ENCODE peak calls at places on chromosomes 12 and 14, in five cellular contexts. G is body of pancreas; V is Caco-2; R is CD4-positive, CD25-positive, alpha-beta regulatory T cell; U is mammary epithelial cell. N is an unnamed sample.

GRCh38 chr12:94686834-94687628 is 36.7 kb upstream of the TMCC3 start:
- DNase-seq in U (no peak), R (no peak), V (no peak), G (no peak), N (no peak)

GRCh38 chr12:132500137-132500855 is 10.3 kb downstream of the FBRSL1 start:
- DNase-seq in V (no peak), R (no peak), G (no peak), U (no peak), N (no peak)

GRCh38 chr12:124296295-124296915 is 1.5 kb downstream of the RFLNA start:
- DNase-seq in R (no peak), V (peak; percentile 36), U (no peak), G (no peak), N (no peak)

GRCh38 chr14:79802096-79802495 is 409.2 kb downstream of the DIO2 start:
- DNase-seq in U (no peak), V (no peak), G (no peak), R (no peak), N (no peak)

GRCh38 chr12:111311011-111311410 is 57.9 kb downstream of the PHETA1 start:
- DNase-seq in G (no peak), U (no peak), V (no peak), R (no peak), N (no peak)

GRCh38 chr12:103423061-103423473 is 72.7 kb downstream of the C12orf42 start:
- DNase-seq in G (no peak), V (no peak), U (no peak), R (no peak), N (no peak)

GRCh38 chr12:57755194-57755453 is 221 bp downstream of the MARCHF9 start:
- DNase-seq in U (no peak), G (no peak), R (no peak), V (no peak), N (no peak)

GRCh38 chr14:36222952-36223468 is 46.5 kb upstream of the PTCSC3 start:
- DNase-seq in G (no peak), U (no peak), R (no peak), V (no peak), N (no peak)

GRCh38 chr14:30005114-30005698 is 77.6 kb upstream of the PRKD1 start:
- DNase-seq in V (peak; percentile 20), R (peak; percentile 1), U (peak; percentile 21), G (peak; percentile 46), N (peak; percentile 78)

GRCh38 chr14:24612186-24612585 is 2.7 kb upstream of the GZMH start:
- DNase-seq in V (no peak), U (peak; percentile 87), G (no peak), R (no peak), N (no peak)

GRCh38 chr12:102172436-102172835 is 25.2 kb downstream of the PMCH start:
- DNase-seq in G (no peak), V (no peak), U (no peak), R (no peak), N (peak; percentile 68)

GRCh38 chr12:89416049-89416792 is 63.9 kb upstream of the DUSP6 start:
- DNase-seq in V (no peak), U (no peak), R (no peak), G (no peak), N (no peak)

GRCh38 chr12:7678744-7679143 is 13.0 kb upstream of the APOBEC1 start:
- DNase-seq in V (peak; percentile 67), R (no peak), U (no peak), G (no peak), N (no peak)

GRCh38 chr14:88521818-88522217 is 33.0 kb downstream of the PTPN21 start:
- DNase-seq in G (no peak), V (no peak), U (no peak), R (no peak), N (no peak)

GRCh38 chr12:19757317-19757877 is 318.1 kb downstream of the AEBP2 start:
- DNase-seq in U (peak; percentile 19), R (peak; percentile 2), V (peak; percentile 23), G (no peak), N (peak; percentile 71)

GRCh38 chr14:103539056-103539825 is 10.2 kb downstream of the TRMT61A start:
- DNase-seq in G (no peak), U (no peak), R (no peak), V (no peak), N (no peak)

GRCh38 chr14:59918824-59919581 is 941 bp upstream of the LRRC9 start:
- DNase-seq in U (no peak), G (peak; percentile 19), V (peak; percentile 23), R (peak; percentile 5), N (peak; percentile 55)

GRCh38 chr14:59925797-59926196 is 5.9 kb downstream of the LRRC9 start:
- DNase-seq in U (no peak), R (no peak), G (no peak), V (no peak), N (no peak)

GRCh38 chr14:59919582-59920377 is at the start of gene LRRC9:
- DNase-seq in U (no peak), R (peak; percentile 7), V (peak; percentile 98), G (peak; percentile 75), N (peak; percentile 37)

DNA sequence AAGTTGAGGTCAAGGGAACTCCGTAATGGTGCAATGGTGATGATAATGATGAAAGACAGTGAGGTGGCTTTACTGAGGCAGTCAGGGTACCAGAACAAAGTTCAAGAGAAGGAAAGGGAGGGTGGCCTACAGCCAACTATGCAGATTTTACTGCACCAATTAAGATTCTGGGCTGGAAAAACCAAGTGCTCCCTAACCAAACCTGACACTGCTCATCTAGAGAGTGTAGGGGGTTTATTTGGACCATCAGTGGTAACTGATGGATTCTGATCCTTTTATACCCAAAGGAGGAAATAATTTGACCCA is 387 bp downstream of the LRRC9 start:
- DNase-seq in R (no peak), G (no peak), U (no peak), V (no peak), N (no peak)
- H3K4me3 ChIP-seq in R (no peak overlapping the region), G (no peak overlapping the region), U (no peak overlapping the region), V (peak overlapping the region; percentile 45), N (no peak overlapping the region)

GRCh38 chr12:129687731-129688130 is 216.1 kb downstream of the TMEM132D start:
- DNase-seq in R (no peak), U (no peak), V (no peak), G (no peak), N (no peak)

GRCh38 chr12:129696952-129697351 is 206.9 kb downstream of the TMEM132D start:
- DNase-seq in G (no peak), R (no peak), V (no peak), U (no peak), N (peak; percentile 68)

GRCh38 chr12:129696405-129696804 is 207.4 kb downstream of the TMEM132D start:
- DNase-seq in G (no peak), V (no peak), U (no peak), R (no peak), N (no peak)

DNA sequence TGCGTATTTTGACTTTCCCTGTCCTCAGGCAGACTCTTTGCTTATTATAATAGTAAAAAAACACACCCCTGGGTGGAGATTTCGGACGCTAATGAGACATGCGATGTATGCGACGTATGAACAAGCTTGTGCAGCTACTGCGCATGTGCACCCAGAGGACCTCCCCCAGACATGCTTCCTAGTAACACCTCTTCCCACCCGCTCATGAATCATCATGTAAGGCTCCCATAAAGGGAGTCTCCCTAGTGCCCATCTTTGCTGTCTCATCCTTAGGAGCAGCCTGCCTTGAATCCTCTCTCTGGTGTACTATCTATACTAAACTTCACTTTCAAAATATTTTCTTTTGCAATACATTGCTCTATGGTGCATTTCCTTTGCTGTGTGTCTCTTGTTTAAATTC is 210.1 kb downstream of the TMEM132D start:
- DNase-seq in U (no peak), V (no peak), R (no peak), G (no peak), N (no peak)
- H3K4me3 ChIP-seq in U (no peak overlapping the region), V (no peak overlapping the region), R (no peak overlapping the region), G (no peak overlapping the region), N (no peak overlapping the region)

GRCh38 chr14:99255621-99256482 is 16.1 kb downstream of the BCL11B start:
- DNase-seq in V (no peak), G (no peak), R (peak; percentile 38), U (no peak), N (no peak)

GRCh38 chr14:99256483-99256874 is 15.5 kb downstream of the BCL11B start:
- DNase-seq in U (no peak), G (no peak), V (no peak), R (peak; percentile 15), N (no peak)

GRCh38 chr14:99253890-99254289 is 18.1 kb downstream of the BCL11B start:
- DNase-seq in R (no peak), V (no peak), U (no peak), G (no peak), N (no peak)

GRCh38 chr14:99252940-99253868 is 18.8 kb downstream of the BCL11B start:
- DNase-seq in U (no peak), R (peak; percentile 84), V (no peak), G (no peak), N (no peak)

DNA sequence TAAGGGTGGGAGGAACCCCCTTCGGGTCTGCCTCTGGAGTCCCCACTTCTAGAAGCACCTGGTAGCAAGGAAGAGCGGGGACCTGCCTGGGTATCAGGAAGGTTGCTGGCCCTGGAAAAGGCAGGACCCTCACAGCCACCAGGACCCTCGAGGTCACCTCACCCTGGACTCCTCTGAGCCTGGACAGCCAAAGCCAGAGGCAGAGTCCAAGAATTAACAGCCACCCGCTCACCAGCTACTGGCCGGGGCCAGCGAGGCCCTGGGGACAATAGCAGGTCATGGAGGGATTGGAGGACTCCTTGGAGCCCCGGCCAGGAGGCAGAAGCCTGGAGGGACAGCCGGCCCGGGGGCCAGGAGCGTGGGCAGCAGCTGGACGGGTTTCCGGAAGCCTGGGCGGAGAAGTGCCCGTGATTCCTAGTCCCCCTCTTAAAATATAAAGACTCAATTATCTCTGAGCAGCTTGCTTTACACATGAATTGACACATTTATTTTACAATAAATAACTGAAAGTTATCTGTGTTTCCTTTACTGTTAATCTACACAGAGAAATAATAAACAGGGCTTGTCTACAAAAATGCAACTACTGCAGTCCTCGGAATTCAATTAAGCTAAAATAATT is 17.5 kb downstream of the BCL11B start:
- DNase-seq in R (peak; percentile 13), U (no peak), V (no peak), G (no peak), N (no peak)
- H3K4me3 ChIP-seq in R (peak overlapping the region; percentile 99), U (no peak overlapping the region), V (no peak overlapping the region), G (no peak overlapping the region), N (no peak overlapping the region)

GRCh38 chr12:42125372-42125767 is 19.3 kb downstream of the GXYLT1 start:
- DNase-seq in G (no peak), R (no peak), V (no peak), U (no peak), N (no peak)

GRCh38 chr12:42128327-42128726 is 16.3 kb downstream of the GXYLT1 start:
- DNase-seq in R (no peak), V (no peak), U (peak; percentile 49), G (no peak), N (peak; percentile 31)

GRCh38 chr12:42128888-42129287 is 15.8 kb downstream of the GXYLT1 start:
- DNase-seq in U (no peak), R (no peak), G (no peak), V (peak; percentile 40), N (no peak)

GRCh38 chr12:42124764-42125371 is 19.8 kb downstream of the GXYLT1 start:
- DNase-seq in U (no peak), G (no peak), V (peak; percentile 31), R (no peak), N (no peak)

GRCh38 chr12:42126963-42127362 is 17.7 kb downstream of the GXYLT1 start:
- DNase-seq in V (no peak), U (no peak), G (no peak), R (no peak), N (no peak)
- H3K4me3 ChIP-seq in V (no peak overlapping the region), U (no peak overlapping the region), G (no peak overlapping the region), R (no peak overlapping the region), N (no peak overlapping the region)

N was measured in astrocyte of the spinal cord.